ENCODE peak calls at places on chromosomes 16 and 17, in ten cellular contexts. J is OCI-LY7; K is HS-5; Z is adrenal gland; X is activated CD8-positive, alpha-beta T cell treated with anti-CD3 and anti-CD28 coated beads, Interleukin-2, amount 10 ng/mL, durations not matched to agents 7 days and 5 days; L is effector memory CD8-positive, alpha-beta T cell; A is stimulated activated CD4-positive, alpha-beta T cell treated with anti-CD3 and anti-CD28 coated beads, Interleukin-15, amount 100 ng/mL, for 1 hour; B is H9; P is ELF-1; R is naive B cell. F is an unnamed sample.

GRCh38 chr16:10828851-10829331 is 10.3 kb upstream of the TVP23A start:
- DNase-seq in R (no peak), J (no peak), A (no peak), X (no peak), L (no peak), P (peak; percentile 23), Z (peak; percentile 97), B (no peak), K (no peak), F (no peak)

GRCh38 chr16:15924996-15925395 is 24.4 kb upstream of the ABCC1 start:
- DNase-seq in P (no peak), L (no peak), K (no peak), Z (no peak), B (no peak), X (no peak), J (no peak), A (no peak), R (no peak), F (no peak)

GRCh38 chr16:11242658-11243057 is 13.3 kb downstream of the SOCS1 start:
- DNase-seq in L (no peak), B (no peak), J (no peak), P (no peak), R (no peak), X (no peak), Z (no peak), K (no peak), A (no peak), F (no peak)

GRCh38 chr16:8519643-8520042 is 70.7 kb downstream of the TMEM114 start:
- DNase-seq in P (no peak), K (no peak), A (no peak), Z (no peak), J (no peak), R (no peak), X (no peak), B (no peak), L (no peak), F (no peak)

GRCh38 chr17:82888583-82889495 is 49.0 kb upstream of the ZNF750 start:
- DNase-seq in A (no peak), X (no peak), K (no peak), B (no peak), P (peak; percentile 82), J (no peak), L (no peak), Z (peak; percentile 83), R (no peak), F (no peak)

GRCh38 chr16:67415872-67416793 is at the start of gene ZDHHC1:
- DNase-seq in J (peak; percentile 14), A (peak; percentile 40), K (no peak), B (peak; percentile 80), Z (peak; percentile 78), L (peak; percentile 54), P (peak; percentile 82), R (peak; percentile 65), X (peak; percentile 48), F (no peak)

GRCh38 chr17:2701161-2701995 is 10.2 kb downstream of the CLUH start:
- DNase-seq in K (no peak), B (peak; percentile 32), Z (peak; percentile 57), X (no peak), P (no peak), R (no peak), J (no peak), L (no peak), A (no peak), F (no peak)

GRCh38 chr17:79204261-79204660 is 129.6 kb downstream of the ENGASE start:
- DNase-seq in X (no peak), J (no peak), Z (no peak), L (no peak), A (no peak), R (no peak), B (no peak), P (no peak), K (no peak), F (no peak)

GRCh38 chr17:19720631-19721426 is 4.4 kb upstream of the SLC47A2 start:
- DNase-seq in Z (no peak), J (no peak), P (no peak), B (no peak), A (no peak), L (no peak), K (no peak), X (no peak), R (no peak), F (no peak)

GRCh38 chr16:16045311-16045710 is 95.9 kb downstream of the ABCC1 start:
- DNase-seq in Z (no peak), X (no peak), R (no peak), B (no peak), K (no peak), P (no peak), L (no peak), A (no peak), J (no peak), F (no peak)

GRCh38 chr17:46097497-46097896 is 95.7 kb downstream of the KANSL1 start:
- DNase-seq in R (no peak), B (no peak), Z (no peak), L (no peak), A (no peak), K (no peak), J (no peak), P (no peak), X (no peak), F (no peak)

GRCh38 chr16:29290631-29291247 is 115.8 kb downstream of the NPIPB11 start:
- DNase-seq in B (peak; percentile 91), R (peak; percentile 21), Z (peak; percentile 97), J (no peak), P (peak; percentile 94), K (peak; percentile 72), A (peak; percentile 38), L (peak; percentile 63), X (peak; percentile 56), F (peak; percentile 67)

GRCh38 chr17:28523876-28524275 is 17.7 kb downstream of the FOXN1 start:
- DNase-seq in X (no peak), P (no peak), K (no peak), L (no peak), B (no peak), Z (no peak), R (no peak), J (no peak), A (no peak), F (no peak)

GRCh38 chr16:66502020-66502913 is 47.7 kb downstream of the TK2 start:
- DNase-seq in L (no peak), R (no peak), P (peak; percentile 52), B (no peak), K (no peak), A (no peak), Z (peak; percentile 94), X (peak; percentile 15), J (no peak), F (no peak)

GRCh38 chr17:51260960-51261958 is 913 bp downstream of the UTP18 start:
- DNase-seq in B (peak; percentile 89), P (peak; percentile 86), Z (peak; percentile 74), L (peak; percentile 82), A (peak; percentile 73), R (peak; percentile 79), K (no peak), X (peak; percentile 81), J (peak; percentile 81), F (no peak)

GRCh38 chr17:9538626-9539025 is 37.0 kb downstream of the STX8 start:
- DNase-seq in K (no peak), Z (no peak), R (no peak), J (no peak), A (no peak), P (no peak), L (no peak), X (no peak), B (no peak), F (no peak)

GRCh38 chr16:73143681-73144370 is 95.9 kb upstream of the ZFHX3 start:
- DNase-seq in J (no peak), X (no peak), P (no peak), K (no peak), A (no peak), B (no peak), R (no peak), L (no peak), Z (no peak), F (no peak)

GRCh38 chr16:30858829-30859423 is 35.0 kb downstream of the BCL7C start:
- DNase-seq in J (no peak), X (no peak), L (no peak), Z (no peak), R (no peak), P (no peak), A (no peak), K (no peak), B (no peak), F (no peak)

GRCh38 chr17:38982858-38983746 is 15.9 kb upstream of the FBXO47 start:
- DNase-seq in K (no peak), Z (peak; percentile 72), X (peak; percentile 71), P (peak; percentile 38), R (peak; percentile 54), L (peak; percentile 38), J (peak; percentile 82), B (peak; percentile 62), A (no peak), F (peak; percentile 21)

GRCh38 chr17:27293359-27293897 is 486 bp upstream of the WSB1 start:
- DNase-seq in K (no peak), L (no peak), A (no peak), Z (peak; percentile 68), B (no peak), X (peak; percentile 23), J (peak; percentile 10), R (no peak), P (peak; percentile 56), F (no peak)

GRCh38 chr16:58809213-58809612 is 75.1 kb upstream of the GOT2 start:
- DNase-seq in R (no peak), P (no peak), K (no peak), Z (no peak), A (no peak), X (no peak), J (no peak), B (no peak), L (no peak), F (no peak)

GRCh38 chr16:69535123-69536050 is 30.4 kb upstream of the NFAT5 start:
- DNase-seq in X (no peak), P (no peak), L (no peak), B (no peak), J (no peak), Z (no peak), A (no peak), R (no peak), K (no peak), F (peak; percentile 41)

GRCh38 chr17:58277107-58277506 is 3.6 kb downstream of the MPO start:
- DNase-seq in A (no peak), B (no peak), P (no peak), Z (no peak), X (peak; percentile 38), L (peak; percentile 18), K (no peak), J (peak; percentile 46), R (no peak), F (no peak)

GRCh38 chr16:48295493-48296281 is 48.3 kb upstream of the ABCC11 start:
- DNase-seq in P (no peak), J (no peak), A (no peak), X (no peak), B (no peak), L (no peak), R (no peak), Z (no peak), K (no peak), F (no peak)

GRCh38 chr17:17512866-17513265 is 16.7 kb upstream of the RASD1 start:
- DNase-seq in R (no peak), L (no peak), J (no peak), A (no peak), P (no peak), B (no peak), X (no peak), K (no peak), Z (no peak), F (no peak)

GRCh38 chr17:19315104-19315503 is 47.4 kb downstream of the B9D1 start:
- DNase-seq in Z (no peak), X (no peak), B (no peak), R (no peak), K (no peak), A (no peak), P (no peak), J (no peak), L (no peak), F (no peak)

GRCh38 chr17:5826384-5826783 is 242.1 kb upstream of the NLRP1 start:
- DNase-seq in X (no peak), R (no peak), A (no peak), B (no peak), L (no peak), Z (no peak), K (peak; percentile 32), J (no peak), P (no peak), F (no peak)

GRCh38 chr16:69406780-69407331 is 17.6 kb upstream of the CYB5B start:
- DNase-seq in P (peak; percentile 27), R (no peak), K (no peak), A (no peak), J (peak; percentile 29), Z (no peak), L (no peak), B (peak; percentile 41), X (no peak), F (no peak)